ENCODE peak calls at places on chromosomes 6 and 20, in nine cellular contexts. V is A549, C is body of pancreas, Y is HCT116, I is ovary, U is right lobe of liver, W is K562, N is spleen, J is uterus. O is an unnamed sample. For H3K4me1, the result is how much of the 10 kb centered on the place peaks cover.

GRCh38 chr6:121540210-121540609 is 104.8 kb downstream of the GJA1 start:
- DNase-seq in U (no peak), W (no peak), J (no peak), V (no peak), I (no peak), N (no peak), Y (no peak), C (no peak), O (no peak)

GRCh38 chr6:46925563-46926253 is 4.0 kb upstream of the ADGRF5 start:
- DNase-seq in V (peak), I (no peak), C (peak), N (no peak), J (peak), W (no peak), Y (no peak), U (no peak), O (no peak)

GRCh38 chr20:47272893-47273590 is 83.5 kb downstream of the ZMYND8 start:
- DNase-seq in C (peak), I (peak), J (no peak), N (no peak), Y (peak), V (peak), W (peak), U (peak), O (no peak)

GRCh38 chr20:7629880-7630279 is 310.4 kb downstream of the HAO1 start:
- DNase-seq in V (no peak), J (no peak), N (no peak), I (no peak), C (no peak), W (no peak), U (no peak), Y (no peak), O (no peak)

GRCh38 chr6:89117285-89118108 is at the start of gene SRSF12:
- DNase-seq in J (peak), Y (no peak), I (peak), C (peak), N (peak), U (peak), W (no peak), V (peak), O (no peak)

GRCh38 chr20:23683807-23684206 is 5.0 kb downstream of the CST4 start:
- DNase-seq in V (no peak), J (no peak), U (no peak), C (no peak), W (no peak), Y (no peak), N (no peak), I (no peak), O (no peak)

GRCh38 chr6:154169193-154169847 is 130.3 kb downstream of the OPRM1 start:
- DNase-seq in W (no peak), J (no peak), Y (no peak), U (no peak), N (no peak), I (no peak), C (peak), V (no peak), O (no peak)

GRCh38 chr6:152110878-152111820 is 303.7 kb downstream of the ESR1 start:
- DNase-seq in Y (no peak), V (no peak), J (peak), U (peak), N (no peak), W (no peak), C (no peak), I (no peak), O (no peak)

GRCh38 chr6:16273266-16273665 is 34.9 kb downstream of the GMPR start:
- DNase-seq in C (no peak), I (no peak), W (no peak), V (no peak), J (no peak), U (no peak), Y (no peak), N (no peak), O (no peak)

GRCh38 chr6:118645395-118645794 is 6.0 kb downstream of the CEP85L start:
- DNase-seq in U (peak), N (no peak), I (peak), W (no peak), C (no peak), V (no peak), J (no peak), Y (no peak), O (no peak)

GRCh38 chr6:166998256-166999144 is 697 bp upstream of the CEP43 start:
- DNase-seq in V (no peak), W (peak), J (peak), Y (no peak), N (peak), U (peak), C (peak), I (peak), O (no peak)

GRCh38 chr20:2745060-2745910 is 52.7 kb downstream of the EBF4 start:
- DNase-seq in U (no peak), Y (no peak), N (peak), W (no peak), I (peak), C (no peak), V (no peak), J (no peak), O (no peak)

GRCh38 chr6:166567107-166567506 is 19.4 kb downstream of the RAMACL start:
- DNase-seq in I (no peak), J (peak), C (no peak), Y (no peak), W (no peak), U (no peak), N (no peak), V (no peak), O (no peak)

GRCh38 chr6:104325341-104326172 is 534.2 kb downstream of the HACE1 start:
- DNase-seq in U (no peak), W (peak), N (no peak), V (peak), Y (peak), I (no peak), C (peak), J (no peak), O (no peak)

GRCh38 chr20:41830702-41831101 is 212.5 kb upstream of the CHD6 start:
- DNase-seq in V (no peak), C (no peak), W (no peak), I (no peak), U (no peak), N (no peak), J (no peak), Y (no peak), O (no peak)

GRCh38 chr6:88914885-88915598 is 48.4 kb downstream of the RNGTT start:
- DNase-seq in C (no peak), W (no peak), N (no peak), Y (no peak), I (no peak), U (no peak), V (no peak), J (no peak), O (no peak)

GRCh38 chr6:107314644-107315043 is 144.7 kb downstream of the PDSS2 start:
- DNase-seq in J (no peak), C (no peak), I (no peak), U (no peak), V (no peak), W (no peak), Y (no peak), N (no peak), O (no peak)

GRCh38 chr6:72950114-72950860 is 275.0 kb downstream of the KHDC1L start:
- DNase-seq in J (no peak), W (no peak), N (no peak), U (no peak), Y (peak), I (no peak), V (peak), C (no peak), O (no peak)

GRCh38 chr20:24949756-24950127 is 673 bp downstream of the CST7 start:
- DNase-seq in V (no peak), J (no peak), N (peak), Y (no peak), U (no peak), C (no peak), I (no peak), W (peak), O (no peak)

GRCh38 chr6:40568062-40568708 is 19.0 kb downstream of the LRFN2 start:
- DNase-seq in W (no peak), J (no peak), I (no peak), N (no peak), C (no peak), Y (no peak), U (no peak), V (no peak), O (no peak)

GRCh38 chr20:17720755-17721154 is 21.0 kb downstream of the BANF2 start:
- DNase-seq in V (no peak), I (no peak), Y (no peak), J (no peak), N (no peak), W (no peak), C (no peak), U (no peak), O (no peak)

GRCh38 chr20:17723301-17723691 is 23.5 kb downstream of the BANF2 start:
- DNase-seq in U (no peak), C (no peak), Y (no peak), W (no peak), I (no peak), V (no peak), J (no peak), N (no peak), O (no peak)

GRCh38 chr20:17722493-17723300 is 22.9 kb downstream of the BANF2 start:
- DNase-seq in U (no peak), C (no peak), J (no peak), V (no peak), Y (no peak), W (no peak), N (no peak), I (no peak), O (no peak)

GRCh38 chr20:17725094-17725835 is 25.5 kb downstream of the BANF2 start:
- DNase-seq in U (no peak), V (no peak), N (no peak), J (no peak), W (no peak), I (no peak), Y (no peak), C (peak), O (no peak)

GRCh38 chr20:17721802-17722486 is 22.2 kb downstream of the BANF2 start:
- DNase-seq in J (no peak), C (peak), Y (peak), I (no peak), V (peak), N (no peak), U (no peak), W (peak), O (no peak)
- TF ChIP-seq CTCF in J (no peak), C (no peak), Y (peak), I (no peak), V (no peak), N (no peak), U (no peak), W (no peak), O (no peak)

GRCh38 chr20:20956586-20956985 is 149.6 kb downstream of the LINC00237 start:
- DNase-seq in U (no peak), Y (no peak), J (no peak), N (no peak), I (no peak), W (no peak), V (no peak), C (no peak), O (no peak)

GRCh38 chr20:20950620-20951019 is 155.5 kb downstream of the LINC00237 start:
- DNase-seq in W (no peak), J (no peak), I (no peak), V (no peak), C (no peak), Y (no peak), N (no peak), U (no peak), O (no peak)

GRCh38 chr20:20955837-20956236 is 150.3 kb downstream of the LINC00237 start:
- DNase-seq in W (no peak), Y (no peak), V (no peak), N (no peak), J (no peak), C (no peak), U (no peak), I (no peak), O (no peak)

DNA sequence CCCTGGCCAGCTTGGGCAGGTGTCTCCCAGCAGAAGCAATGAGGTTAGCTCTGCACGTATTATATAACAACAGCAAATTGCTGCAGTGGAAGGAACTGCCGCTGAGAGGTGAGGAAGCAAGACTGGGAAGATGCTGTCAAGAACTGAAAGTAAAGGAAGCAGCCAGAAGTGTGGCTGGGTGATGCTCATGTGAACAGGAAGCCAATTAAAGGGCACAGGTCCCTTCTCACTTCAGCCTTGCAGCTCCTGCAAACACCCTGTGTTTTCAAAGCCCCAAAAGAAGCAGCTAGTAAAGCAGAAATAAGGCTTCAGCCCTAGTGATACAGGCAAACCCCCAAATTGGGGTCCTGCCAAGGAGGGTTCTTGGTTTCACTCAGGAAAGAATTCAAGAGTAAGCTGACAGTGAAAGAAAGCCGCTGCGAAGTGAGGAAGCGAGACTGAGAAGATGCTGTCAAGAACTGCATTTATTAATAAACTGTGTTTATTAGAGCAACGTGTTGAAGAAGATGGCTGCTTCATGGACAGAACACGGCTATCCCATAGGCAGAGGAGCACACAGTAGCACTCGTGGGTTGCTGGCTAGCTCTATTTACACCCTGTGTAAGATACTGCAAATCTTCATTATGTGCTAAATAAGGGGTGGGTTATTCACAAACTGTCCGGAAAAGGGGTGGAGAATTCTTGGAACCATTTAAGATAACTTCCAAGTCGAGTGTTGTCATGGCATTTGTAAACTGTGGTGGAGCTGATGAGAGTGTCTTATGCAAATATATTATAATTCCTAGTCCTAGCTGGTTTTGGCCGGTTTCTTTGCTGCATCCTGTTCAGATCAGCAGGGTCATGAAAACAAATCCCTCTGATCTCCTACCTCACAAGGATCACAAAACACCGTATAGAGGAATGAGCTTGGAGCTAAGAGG is 152.2 kb downstream of the LINC00237 start:
- DNase-seq in Y (no peak), V (no peak), C (no peak), I (no peak), N (no peak), J (no peak), W (peak), U (no peak), O (no peak)
- TF ChIP-seq POLR2A in Y (no peak), V (no peak), C (no peak), I (no peak), N (no peak), J (no peak), W (no peak), U (no peak), O (no peak)

DNA sequence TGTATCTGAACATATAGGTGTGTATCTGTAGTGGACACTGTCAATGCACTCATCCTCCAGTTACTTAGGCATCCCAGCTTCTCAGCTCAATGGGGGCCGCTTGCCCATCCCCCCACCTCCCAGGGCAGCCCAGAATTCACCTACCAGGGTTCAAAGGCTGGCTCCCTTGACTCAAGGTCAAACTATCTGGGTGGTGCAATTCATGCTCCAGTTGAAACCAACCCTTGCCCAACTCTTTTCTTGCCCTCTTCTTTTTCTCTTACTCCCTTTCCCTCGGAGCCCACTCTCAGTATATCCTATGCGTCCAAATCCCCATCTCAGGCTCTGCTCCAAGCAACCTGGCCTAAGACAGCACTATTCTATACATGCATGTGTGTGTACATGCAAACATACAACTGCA is 127.4 kb downstream of the BCAS1 start:
- DNase-seq in V (no peak), I (no peak), C (no peak), J (no peak), W (no peak), Y (no peak), N (no peak), U (no peak), O (no peak)
- H3K4me1 ChIP-seq in V (half or more), I (under half), C (under half), J (under half), W (under half), Y (under half), N (half or more), U (under half), O (under half)

DNA sequence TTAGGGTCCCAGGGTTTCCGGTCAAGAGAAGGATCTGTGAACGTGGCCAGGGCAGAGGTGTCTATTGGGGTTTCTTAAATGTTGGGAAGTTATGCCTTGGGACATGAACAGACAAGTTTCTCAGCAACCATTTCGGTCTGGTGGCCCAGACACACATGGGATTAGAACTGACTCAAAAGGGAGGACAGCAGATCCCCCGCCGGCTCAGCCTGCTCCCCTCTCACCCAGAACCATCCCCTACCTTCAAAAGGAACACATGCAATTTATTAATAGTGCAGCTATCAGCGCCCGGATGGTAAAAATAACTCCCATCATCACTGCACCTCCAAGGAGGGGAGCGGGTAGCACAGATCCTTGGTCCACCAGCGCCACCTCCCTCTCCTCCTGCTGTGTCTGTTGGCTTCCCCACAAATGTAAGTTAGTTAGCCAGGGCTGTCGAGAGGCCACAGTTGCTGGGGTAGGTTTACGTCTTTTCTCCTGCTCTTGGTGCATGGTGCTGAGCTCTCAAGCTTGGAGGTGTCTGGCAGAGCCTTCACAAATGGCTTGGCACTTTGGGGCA is 77.1 kb downstream of the TRAM2 start:
- DNase-seq in Y (no peak), W (no peak), U (no peak), N (no peak), C (no peak), J (no peak), V (no peak), I (no peak), O (no peak)
- TF ChIP-seq CTCF in Y (no peak), W (no peak), U (no peak), N (no peak), C (no peak), J (no peak), V (no peak), I (no peak), O (no peak)

GRCh38 chr6:109440325-109441068 is at the start of the genes PPIL6 and SMPD2:
- DNase-seq in V (peak), C (peak), N (peak), I (peak), Y (peak), W (peak), U (peak), J (peak), O (peak)
- TF ChIP-seq POLR2A in V (peak), C (peak), N (peak), I (peak), Y (no peak), W (peak), U (peak), J (peak), O (no peak)

O was measured in esophagus squamous epithelium.